ENCODE peak calls at places on chromosome 4, in five cellular contexts. A is fibroblast of lung; S is CD8-positive, alpha-beta T cell; M is breast epithelium; E is left lung. U is an unnamed sample.

GRCh38 chr4:124133753-124134152 is 578.8 kb downstream of the ANKRD50 start:
- DNase-seq in S (no peak), M (no peak), E (no peak), A (no peak), U (no peak)

GRCh38 chr4:85051526-85051925 is 85.0 kb upstream of the WDFY3 start:
- DNase-seq in M (no peak), E (no peak), S (no peak), A (no peak), U (no peak)

GRCh38 chr4:61984260-61984909 is 784.3 kb downstream of the ADGRL3 start:
- DNase-seq in M (no peak), S (no peak), E (no peak), A (no peak), U (no peak)

GRCh38 chr4:3287271-3287971 is 5.4 kb upstream of the RGS12 start:
- DNase-seq in M (peak; percentile 15), A (no peak), S (no peak), E (no peak), U (no peak)

GRCh38 chr4:120415902-120416301 is 349.3 kb upstream of the MAD2L1 start:
- DNase-seq in M (no peak), E (no peak), A (no peak), S (no peak), U (no peak)

GRCh38 chr4:17765514-17766286 is 15.7 kb downstream of the FAM184B start:
- DNase-seq in S (peak; percentile 51), A (no peak), M (no peak), E (no peak), U (no peak)

GRCh38 chr4:100169796-100170485 is 20.3 kb downstream of the DDIT4L start:
- DNase-seq in A (peak; percentile 15), E (no peak), S (no peak), M (no peak), U (no peak)

GRCh38 chr4:183571350-183572076 is 66.7 kb downstream of the ING2 start:
- DNase-seq in A (peak; percentile 53), E (no peak), S (no peak), M (peak; percentile 64), U (no peak)

GRCh38 chr4:101199507-101200285 is 147.6 kb downstream of the PPP3CA start:
- DNase-seq in M (no peak), S (no peak), A (peak; percentile 84), E (no peak), U (no peak)

GRCh38 chr4:107269175-107269574 is 233.1 kb upstream of the DKK2 start:
- DNase-seq in M (no peak), S (no peak), A (no peak), E (peak; percentile 45), U (no peak)

GRCh38 chr4:121711263-121712000 is 14.7 kb upstream of the ANXA5 start:
- DNase-seq in S (no peak), E (peak; percentile 89), A (peak; percentile 97), M (peak; percentile 78), U (peak; percentile 37)

GRCh38 chr4:161010227-161010626 is 1153.6 kb downstream of the FSTL5 start:
- DNase-seq in E (no peak), M (no peak), S (no peak), A (no peak), U (no peak)

GRCh38 chr4:3355266-3355748 is 62.5 kb downstream of the RGS12 start:
- DNase-seq in E (no peak), A (no peak), M (peak; percentile 13), S (no peak), U (no peak)

GRCh38 chr4:55491486-55491885 is 55.2 kb downstream of the CLOCK start:
- DNase-seq in S (no peak), M (no peak), E (no peak), A (peak; percentile 37), U (no peak)

GRCh38 chr4:87650938-87651337 is 858 bp downstream of the DMP1 start:
- DNase-seq in S (no peak), A (no peak), E (no peak), M (no peak), U (no peak)

GRCh38 chr4:17762705-17763104 is 18.7 kb downstream of the FAM184B start:
- DNase-seq in S (no peak), A (peak; percentile 39), M (no peak), E (no peak), U (no peak)

GRCh38 chr4:74397748-74398426 is 32.9 kb downstream of the EREG start:
- DNase-seq in S (no peak), M (no peak), E (no peak), A (no peak), U (no peak)

GRCh38 chr4:90766837-90767236 is 639.6 kb downstream of the CCSER1 start:
- DNase-seq in S (no peak), A (no peak), M (no peak), E (no peak), U (no peak)

GRCh38 chr4:148776944-148777343 is 334.7 kb upstream of the NR3C2 start:
- DNase-seq in A (peak; percentile 86), E (no peak), M (no peak), S (no peak), U (no peak)

GRCh38 chr4:7034262-7035081 is 8.7 kb upstream of the TADA2B start:
- DNase-seq in E (no peak), M (no peak), A (peak; percentile 81), S (no peak), U (no peak)

GRCh38 chr4:1055721-1056590 is 44.5 kb downstream of the FGFRL1 start:
- DNase-seq in E (peak; percentile 77), S (peak; percentile 90), A (peak; percentile 27), M (peak; percentile 48), U (no peak)

GRCh38 chr4:118730683-118731082 is 45.5 kb downstream of the METTL14 start:
- DNase-seq in M (no peak), E (no peak), A (no peak), S (no peak), U (no peak)

GRCh38 chr4:110787781-110788180 is 164.9 kb upstream of the PITX2 start:
- DNase-seq in M (no peak), S (no peak), E (no peak), A (no peak), U (no peak)

GRCh38 chr4:189792819-189793618 is 147.7 kb upstream of the FRG1 start:
- DNase-seq in S (peak; percentile 55), A (peak; percentile 29), M (peak; percentile 22), E (peak; percentile 80), U (peak; percentile 76)

GRCh38 chr4:120816385-120816784 is 106.1 kb downstream of the PRDM5 start:
- DNase-seq in A (no peak), S (no peak), M (no peak), E (no peak), U (no peak)

GRCh38 chr4:125315571-125316390 is 1.0 kb downstream of the FAT4 start:
- DNase-seq in M (no peak), S (no peak), A (peak; percentile 62), E (peak; percentile 85), U (peak; percentile 51)
- TF ChIP-seq CTCF in M (no peak), S (no peak), A (peak; percentile 11), E (no peak), U (peak; percentile 43)

GRCh38 chr4:4859010-4859798 is at the start of gene MSX1:
- DNase-seq in E (peak; percentile 93), M (peak; percentile 59), A (peak; percentile 84), S (no peak), U (peak; percentile 74)

GRCh38 chr4:4859799-4860380 is 425 bp downstream of the MSX1 start:
- DNase-seq in A (no peak), E (no peak), S (no peak), M (no peak), U (no peak)

GRCh38 chr4:4861592-4862551 is 2.4 kb downstream of the MSX1 start:
- DNase-seq in M (no peak), E (peak; percentile 53), A (no peak), S (no peak), U (no peak)

GRCh38 chr4:4860381-4860802 is 927 bp downstream of the MSX1 start:
- DNase-seq in E (no peak), M (no peak), S (no peak), A (no peak), U (no peak)

GRCh38 chr4:4860803-4861591 is 1.5 kb downstream of the MSX1 start:
- DNase-seq in E (no peak), M (no peak), S (no peak), A (no peak), U (no peak)
- H3K27me3 ChIP-seq in E (peaks cover 100% of the 10 kb centered on the region), M (peaks cover 59% of the 10 kb centered on the region), S (peaks cover 56% of the 10 kb centered on the region), A (peaks cover 22% of the 10 kb centered on the region), U (peaks cover 95% of the 10 kb centered on the region)

GRCh38 chr4:56655209-56655626 is 25.9 kb downstream of the HOPX start:
- DNase-seq in A (peak; percentile 40), M (no peak), S (peak; percentile 62), E (no peak), U (peak; percentile 72)
- H3K4me3 ChIP-seq in A (peak overlapping the region; percentile 45), M (peak overlapping the region; percentile 42), S (peak overlapping the region; percentile 61), E (peak overlapping the region; percentile 39), U (peak overlapping the region; percentile 60)

GRCh38 chr4:36303430-36304137 is 22.2 kb downstream of the DTHD1 start:
- DNase-seq in A (no peak), M (no peak), E (no peak), S (no peak), U (no peak)
- TF ChIP-seq CTCF in A (no peak), M (no peak), E (no peak), S (no peak), U (no peak)

DNA sequence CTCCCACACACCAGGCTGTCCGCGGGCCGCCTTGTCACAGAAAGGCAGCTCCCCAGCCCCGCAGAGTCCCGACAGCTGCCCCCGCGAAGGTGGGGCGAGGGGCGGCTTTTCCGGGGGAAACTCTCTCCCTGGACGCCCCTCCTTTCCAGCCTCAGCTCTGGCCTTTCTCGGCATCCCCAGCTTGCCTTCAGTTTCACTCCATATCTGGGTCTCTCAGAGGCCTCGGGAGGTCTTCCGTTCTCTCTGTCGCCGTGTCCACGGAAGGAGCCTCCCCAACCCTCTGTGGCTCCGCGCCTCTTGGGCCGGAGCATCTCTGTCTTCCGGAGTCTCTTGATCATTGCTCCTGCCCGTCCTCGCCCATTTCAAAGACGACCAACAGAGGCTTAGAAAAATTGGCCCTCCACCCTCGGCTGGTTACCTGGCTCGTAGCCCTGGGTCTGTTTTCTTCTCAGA is 6.1 kb upstream of the MSX1 start:
- DNase-seq in M (no peak), S (no peak), E (peak; percentile 79), A (no peak), U (no peak)
- H3K27me3 ChIP-seq in M (peaks cover 70% of the 10 kb centered on the region), S (peaks cover 31% of the 10 kb centered on the region), E (peaks cover 100% of the 10 kb centered on the region), A (peaks cover 13% of the 10 kb centered on the region), U (peaks cover 60% of the 10 kb centered on the region)

DNA sequence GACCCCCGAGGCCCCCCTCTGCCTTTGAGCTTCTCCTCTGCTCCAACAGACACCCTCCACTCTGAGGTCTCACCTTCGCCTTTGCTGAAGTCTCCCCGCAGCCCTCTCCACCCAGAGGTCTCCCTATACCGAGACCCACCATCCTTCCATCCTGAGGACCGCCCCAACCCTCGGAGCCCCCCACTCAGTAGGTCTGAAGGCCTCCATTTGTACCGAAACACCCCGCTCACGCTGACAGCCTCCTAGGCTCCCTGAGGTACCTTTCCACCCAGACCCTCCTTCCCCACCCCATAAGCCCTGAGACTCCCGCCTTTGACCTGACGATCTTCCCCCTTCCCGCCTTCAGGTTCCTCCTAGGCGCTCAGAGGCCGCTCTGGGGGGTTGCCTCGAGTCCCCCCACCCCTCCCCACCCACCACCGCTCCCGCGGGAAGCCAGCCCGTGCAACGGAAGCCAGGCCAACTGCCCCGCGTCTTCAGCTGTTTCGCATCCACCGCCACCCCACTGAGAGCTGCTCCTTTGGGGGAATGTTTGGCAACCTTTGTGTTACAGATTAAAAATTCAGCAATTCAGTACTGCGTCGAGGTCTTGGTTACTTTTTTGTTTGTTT is 5.0 kb downstream of the SOD3 start:
- DNase-seq in M (no peak), S (no peak), E (no peak), A (no peak), U (no peak)
- H3K4me3 ChIP-seq in M (peak overlapping the region; percentile 24), S (no peak overlapping the region), E (no peak overlapping the region), A (peak overlapping the region; percentile 13), U (peak overlapping the region; percentile 37)

U was measured in dorsolateral prefrontal cortex.